ENCODE peak calls at places on chromosomes 6 and 20, in six cellular contexts. One of them, this sample, is unnamed. For H3K4me1, the result is how much of the 10 kb centered on the place peaks cover.

GRCh38 chr20:19867074-19867473 is 109.0 kb downstream of the RIN2 start:
- DNase-seq in right atrium auricular region: no peak
- DNase-seq in BE2C: no peak
- DNase-seq in H1: no peak
- DNase-seq in left ventricle myocardium inferior: no peak
- DNase-seq in heart left ventricle: no peak
- DNase-seq in this sample: no peak

GRCh38 chr20:62363920-62364851 is 2.9 kb downstream of the LAMA5 start:
- DNase-seq in heart left ventricle: peak
- DNase-seq in left ventricle myocardium inferior: peak
- DNase-seq in H1: no peak
- DNase-seq in BE2C: peak
- DNase-seq in right atrium auricular region: no peak
- DNase-seq in this sample: peak

GRCh38 chr6:25354078-25354940 is 75.1 kb downstream of the CARMIL1 start:
- DNase-seq in H1: no peak
- DNase-seq in left ventricle myocardium inferior: no peak
- DNase-seq in BE2C: no peak
- DNase-seq in right atrium auricular region: no peak
- DNase-seq in heart left ventricle: no peak
- DNase-seq in this sample: no peak

GRCh38 chr20:37435607-37436006 is 85.4 kb upstream of the NNAT start:
- DNase-seq in left ventricle myocardium inferior: no peak
- DNase-seq in right atrium auricular region: no peak
- DNase-seq in H1: no peak
- DNase-seq in BE2C: no peak
- DNase-seq in heart left ventricle: no peak
- DNase-seq in this sample: no peak

GRCh38 chr6:75244063-75244575 is 518 bp upstream of the COX7A2 start:
- DNase-seq in BE2C: no peak
- DNase-seq in left ventricle myocardium inferior: no peak
- DNase-seq in H1: no peak
- DNase-seq in heart left ventricle: no peak
- DNase-seq in right atrium auricular region: no peak
- DNase-seq in this sample: no peak

GRCh38 chr20:60063739-60064138 is 105.5 kb downstream of the CDH26 start:
- DNase-seq in H1: no peak
- DNase-seq in left ventricle myocardium inferior: no peak
- DNase-seq in right atrium auricular region: no peak
- DNase-seq in heart left ventricle: no peak
- DNase-seq in BE2C: no peak
- DNase-seq in this sample: no peak

GRCh38 chr20:45044084-45044573 is 56.8 kb downstream of the KCNS1 start:
- DNase-seq in left ventricle myocardium inferior: no peak
- DNase-seq in H1: peak
- DNase-seq in right atrium auricular region: no peak
- DNase-seq in BE2C: peak
- DNase-seq in heart left ventricle: peak
- DNase-seq in this sample: no peak

GRCh38 chr6:82910394-82910793 is 155.2 kb downstream of the UBE3D start:
- DNase-seq in heart left ventricle: no peak
- DNase-seq in right atrium auricular region: no peak
- DNase-seq in BE2C: no peak
- DNase-seq in left ventricle myocardium inferior: no peak
- DNase-seq in H1: no peak
- DNase-seq in this sample: no peak

GRCh38 chr6:14674458-14674857 is 556.9 kb downstream of the CD83 start:
- DNase-seq in left ventricle myocardium inferior: no peak
- DNase-seq in BE2C: no peak
- DNase-seq in heart left ventricle: no peak
- DNase-seq in H1: no peak
- DNase-seq in right atrium auricular region: no peak
- DNase-seq in this sample: no peak

GRCh38 chr6:81204741-81205140 is 547.7 kb downstream of the TENT5A start:
- DNase-seq in BE2C: no peak
- DNase-seq in heart left ventricle: no peak
- DNase-seq in H1: no peak
- DNase-seq in right atrium auricular region: no peak
- DNase-seq in left ventricle myocardium inferior: no peak
- DNase-seq in this sample: no peak

GRCh38 chr6:98054453-98054852 is 771.4 kb upstream of the MMS22L start:
- DNase-seq in heart left ventricle: no peak
- DNase-seq in left ventricle myocardium inferior: no peak
- DNase-seq in H1: no peak
- DNase-seq in BE2C: no peak
- DNase-seq in right atrium auricular region: no peak
- DNase-seq in this sample: no peak

GRCh38 chr6:43436577-43437282 is 9.4 kb downstream of the ABCC10 start:
- DNase-seq in heart left ventricle: peak
- DNase-seq in BE2C: no peak
- DNase-seq in H1: no peak
- DNase-seq in left ventricle myocardium inferior: no peak
- DNase-seq in right atrium auricular region: no peak
- DNase-seq in this sample: no peak

GRCh38 chr6:21115111-21115510 is 478.4 kb upstream of the SOX4 start:
- DNase-seq in right atrium auricular region: no peak
- DNase-seq in left ventricle myocardium inferior: no peak
- DNase-seq in H1: no peak
- DNase-seq in BE2C: peak
- DNase-seq in heart left ventricle: no peak
- DNase-seq in this sample: no peak

GRCh38 chr6:21111399-21111725 is 482.2 kb upstream of the SOX4 start:
- DNase-seq in left ventricle myocardium inferior: no peak
- DNase-seq in BE2C: no peak
- DNase-seq in right atrium auricular region: no peak
- DNase-seq in H1: no peak
- DNase-seq in heart left ventricle: no peak
- DNase-seq in this sample: no peak

GRCh38 chr6:21107796-21108195 is 485.8 kb upstream of the SOX4 start:
- DNase-seq in left ventricle myocardium inferior: no peak
- DNase-seq in heart left ventricle: no peak
- DNase-seq in BE2C: no peak
- DNase-seq in H1: no peak
- DNase-seq in right atrium auricular region: no peak
- DNase-seq in this sample: no peak

GRCh38 chr6:21109421-21110178 is 484.0 kb upstream of the SOX4 start:
- DNase-seq in left ventricle myocardium inferior: no peak
- DNase-seq in H1: no peak
- DNase-seq in right atrium auricular region: no peak
- DNase-seq in heart left ventricle: no peak
- DNase-seq in BE2C: no peak
- DNase-seq in this sample: no peak

GRCh38 chr6:21110684-21111398 is 482.7 kb upstream of the SOX4 start:
- DNase-seq in H1: no peak
- DNase-seq in BE2C: no peak
- DNase-seq in heart left ventricle: no peak
- DNase-seq in right atrium auricular region: no peak
- DNase-seq in left ventricle myocardium inferior: no peak
- DNase-seq in this sample: no peak
- H3K4me1 ChIP-seq in H1: under half
- H3K4me1 ChIP-seq in BE2C: under half
- H3K4me1 ChIP-seq in heart left ventricle: under half
- H3K4me1 ChIP-seq in right atrium auricular region: under half
- H3K4me1 ChIP-seq in left ventricle myocardium inferior: under half
- H3K4me1 ChIP-seq in this sample: under half

DNA sequence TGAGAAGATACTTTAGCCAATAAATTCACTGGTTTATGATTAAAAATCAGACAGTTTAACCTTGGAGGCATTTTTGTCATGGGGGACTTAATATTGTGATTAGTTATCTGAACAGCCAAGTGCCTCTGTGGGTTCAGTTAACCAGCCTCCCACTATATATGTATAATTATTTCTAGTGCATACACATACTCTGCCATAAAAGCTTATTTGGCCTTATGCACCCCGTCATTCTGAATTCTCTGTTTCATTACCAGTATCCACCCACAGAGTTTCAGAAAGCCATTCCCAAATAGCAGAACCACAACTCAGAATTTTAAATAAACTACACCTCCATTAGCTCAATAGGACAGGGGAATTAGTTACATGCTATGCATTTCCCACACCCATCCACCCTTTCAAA is 279.7 kb downstream of the ZFAND3 start:
- DNase-seq in left ventricle myocardium inferior: no peak
- DNase-seq in heart left ventricle: no peak
- DNase-seq in BE2C: no peak
- DNase-seq in H1: no peak
- DNase-seq in right atrium auricular region: no peak
- DNase-seq in this sample: no peak
- H3K4me3 ChIP-seq in left ventricle myocardium inferior: no peak
- H3K4me3 ChIP-seq in heart left ventricle: no peak
- H3K4me3 ChIP-seq in BE2C: no peak
- H3K4me3 ChIP-seq in H1: no peak
- H3K4me3 ChIP-seq in right atrium auricular region: no peak
- H3K4me3 ChIP-seq in this sample: no peak

DNA sequence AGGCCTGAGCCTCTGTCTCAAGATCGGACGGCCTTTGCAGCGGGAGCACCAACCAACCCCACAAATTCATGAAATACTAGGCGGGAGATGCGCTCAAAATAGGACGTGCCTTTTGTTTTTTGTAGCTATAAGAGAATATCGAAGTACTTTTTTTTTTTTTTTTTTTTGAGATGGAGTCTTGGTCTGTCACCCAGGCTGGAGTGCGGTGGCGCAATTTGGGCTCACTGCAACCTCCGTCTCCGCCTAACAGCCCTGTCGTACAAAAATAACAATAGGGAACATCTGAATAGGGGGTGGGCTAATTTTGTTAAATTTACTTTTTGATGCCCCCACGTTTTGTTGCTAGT is 5.9 kb upstream of the TUBB2A start:
- DNase-seq in heart left ventricle: no peak
- DNase-seq in right atrium auricular region: no peak
- DNase-seq in BE2C: no peak
- DNase-seq in H1: no peak
- DNase-seq in left ventricle myocardium inferior: no peak
- DNase-seq in this sample: no peak
- TF ChIP-seq CTCF in heart left ventricle: no peak
- TF ChIP-seq CTCF in right atrium auricular region: no peak
- TF ChIP-seq CTCF in BE2C: peak
- TF ChIP-seq CTCF in H1: no peak
- TF ChIP-seq CTCF in left ventricle myocardium inferior: no peak
- TF ChIP-seq CTCF in this sample: no peak

GRCh38 chr20:34390769-34391447 is 27.8 kb downstream of the ITCH start:
- DNase-seq in H1: peak
- DNase-seq in left ventricle myocardium inferior: no peak
- DNase-seq in BE2C: peak
- DNase-seq in right atrium auricular region: peak
- DNase-seq in heart left ventricle: no peak
- DNase-seq in this sample: peak
- H3K4me1 ChIP-seq in H1: under half
- H3K4me1 ChIP-seq in left ventricle myocardium inferior: under half
- H3K4me1 ChIP-seq in BE2C: under half
- H3K4me1 ChIP-seq in right atrium auricular region: under half
- H3K4me1 ChIP-seq in heart left ventricle: under half
- H3K4me1 ChIP-seq in this sample: under half

This sample was measured in tibial artery.